ENCODE peak calls at places on chromosomes 2 and 18, in seven cellular contexts. L is prostate gland, R is upper lobe of left lung, P is H1, I is HCT116, O is stomach, V is transverse colon. C is an unnamed sample.
A peak's percentile ranks its signal among the peaks of the same experiment; 100 is the strongest.

GRCh38 chr2:208783184-208783583 is 376.6 kb downstream of the PTH2R start:
- DNase-seq in L (no peak), R (no peak), P (no peak), I (peak; percentile 7), O (no peak), V (peak; percentile 8), C (no peak)

GRCh38 chr2:149329470-149330126 is 789 bp upstream of the LYPD6 start:
- DNase-seq in L (peak; percentile 27), R (peak; percentile 28), P (peak; percentile 81), I (peak; percentile 53), O (peak; percentile 53), V (peak; percentile 59), C (no peak)

GRCh38 chr18:35949903-35950627 is 22.4 kb upstream of the RMP24 start:
- DNase-seq in L (peak; percentile 52), R (peak; percentile 50), P (peak; percentile 86), I (no peak), O (peak; percentile 55), V (peak; percentile 42), C (peak; percentile 40)

GRCh38 chr2:1617425-1618021 is 126.8 kb downstream of the PXDN start:
- DNase-seq in L (no peak), R (no peak), P (no peak), I (no peak), O (no peak), V (no peak), C (no peak)

GRCh38 chr2:26541401-26542193 is 63.7 kb upstream of the OTOF start:
- DNase-seq in L (no peak), R (no peak), P (no peak), I (no peak), O (no peak), V (no peak), C (no peak)

GRCh38 chr2:208006833-208007232 is 18.5 kb downstream of the PLEKHM3 start:
- DNase-seq in L (no peak), R (no peak), P (no peak), I (no peak), O (no peak), V (no peak), C (no peak)

GRCh38 chr2:187497858-187498463 is 49.9 kb upstream of the CALCRL start:
- DNase-seq in L (no peak), R (no peak), P (no peak), I (peak; percentile 22), O (no peak), V (no peak), C (no peak)

GRCh38 chr18:5611221-5611620 is 67.4 kb upstream of the EPB41L3 start:
- DNase-seq in L (no peak), R (no peak), P (no peak), I (no peak), O (no peak), V (no peak), C (no peak)

GRCh38 chr18:8730080-8730827 is 24.9 kb downstream of the MTCL1 start:
- DNase-seq in L (peak; percentile 35), R (peak; percentile 63), P (no peak), I (peak; percentile 74), O (peak; percentile 65), V (peak; percentile 59), C (no peak)

GRCh38 chr2:108444941-108445840 is 3.8 kb upstream of the GCC2 start:
- DNase-seq in L (no peak), R (no peak), P (no peak), I (no peak), O (no peak), V (no peak), C (no peak)

GRCh38 chr2:170842785-170843184 is 26.1 kb downstream of the GAD1 start:
- DNase-seq in L (no peak), R (no peak), P (no peak), I (no peak), O (no peak), V (no peak), C (no peak)

GRCh38 chr18:48184118-48184517 is 225.1 kb downstream of the ZBTB7C start:
- DNase-seq in L (no peak), R (no peak), P (no peak), I (no peak), O (no peak), V (no peak), C (no peak)

GRCh38 chr2:219572237-219573001 is at the start of gene INHA:
- DNase-seq in L (no peak), R (no peak), P (no peak), I (no peak), O (no peak), V (no peak), C (peak; percentile 16)

GRCh38 chr2:119230630-119231185 is 7.1 kb downstream of the STEAP3 start:
- DNase-seq in L (no peak), R (no peak), P (no peak), I (no peak), O (no peak), V (no peak), C (no peak)

GRCh38 chr2:10359246-10359645 is 56.5 kb downstream of the HPCAL1 start:
- DNase-seq in L (no peak), R (no peak), P (no peak), I (no peak), O (no peak), V (no peak), C (no peak)

GRCh38 chr2:121335294-121336290 is 50.6 kb upstream of the TFCP2L1 start:
- DNase-seq in L (no peak), R (peak; percentile 54), P (peak; percentile 59), I (no peak), O (peak; percentile 24), V (peak; percentile 29), C (no peak)

GRCh38 chr2:42693013-42693575 is 70.8 kb downstream of the OXER1 start:
- DNase-seq in L (no peak), R (peak; percentile 87), P (no peak), I (no peak), O (no peak), V (no peak), C (no peak)

GRCh38 chr18:48060346-48060745 is 129.9 kb upstream of the SMAD2 start:
- DNase-seq in L (no peak), R (no peak), P (no peak), I (no peak), O (no peak), V (no peak), C (no peak)

GRCh38 chr2:63786506-63786905 is 55.2 kb upstream of the UGP2 start:
- DNase-seq in L (no peak), R (no peak), P (no peak), I (no peak), O (no peak), V (no peak), C (no peak)

GRCh38 chr2:16713011-16713423 is 47.4 kb upstream of the CYRIA start:
- DNase-seq in L (no peak), R (no peak), P (no peak), I (no peak), O (no peak), V (no peak), C (no peak)

GRCh38 chr2:73078457-73079411 is 7.2 kb upstream of the SFXN5 start:
- DNase-seq in L (no peak), R (no peak), P (no peak), I (no peak), O (no peak), V (no peak), C (no peak)

GRCh38 chr2:156896294-156896693 is 361.2 kb upstream of the GALNT5 start:
- DNase-seq in L (no peak), R (no peak), P (no peak), I (no peak), O (no peak), V (no peak), C (no peak)

GRCh38 chr18:6207119-6207518 is 207.6 kb downstream of the L3MBTL4 start:
- DNase-seq in L (peak; percentile 84), R (peak; percentile 81), P (no peak), I (no peak), O (peak; percentile 55), V (no peak), C (no peak)

GRCh38 chr2:100902833-100903405 is 83.0 kb downstream of the NPAS2 start:
- DNase-seq in L (no peak), R (no peak), P (no peak), I (peak; percentile 85), O (no peak), V (no peak), C (no peak)

GRCh38 chr2:64873472-64873924 is 115.7 kb upstream of the SLC1A4 start:
- DNase-seq in L (peak; percentile 65), R (peak; percentile 83), P (peak; percentile 99), I (peak; percentile 51), O (peak; percentile 87), V (peak; percentile 84), C (peak; percentile 61)
- TF ChIP-seq POLR2AphosphoS5 in L (peak; percentile 26), R (no peak), P (no peak), I (no peak), O (no peak), V (no peak), C (no peak)

GRCh38 chr18:39946623-39947061 is 2008.4 kb upstream of the PIK3C3 start:
- DNase-seq in L (peak; percentile 8), R (peak; percentile 22), P (no peak), I (peak; percentile 51), O (no peak), V (no peak), C (no peak)
- TF ChIP-seq POLR2AphosphoS5 in L (peak; percentile 21), R (no peak), P (no peak), I (no peak), O (no peak), V (peak; percentile 8), C (no peak)

GRCh38 chr18:21218862-21219261 is 23.2 kb upstream of the GREB1L start:
- DNase-seq in L (no peak), R (no peak), P (peak; percentile 39), I (no peak), O (no peak), V (no peak), C (no peak)

GRCh38 chr18:21210278-21210677 is 31.8 kb upstream of the GREB1L start:
- DNase-seq in L (no peak), R (no peak), P (no peak), I (no peak), O (no peak), V (no peak), C (no peak)

GRCh38 chr18:21215480-21215879 is 26.6 kb upstream of the GREB1L start:
- DNase-seq in L (no peak), R (no peak), P (peak; percentile 6), I (no peak), O (no peak), V (no peak), C (no peak)
- TF ChIP-seq POLR2AphosphoS5 in L (no peak), R (no peak), P (no peak), I (no peak), O (no peak), V (no peak), C (no peak)

GRCh38 chr2:11827547-11827946 is 81.1 kb downstream of the LPIN1 start:
- DNase-seq in L (no peak), R (no peak), P (no peak), I (no peak), O (no peak), V (no peak), C (no peak)

GRCh38 chr2:11829947-11830707 is 83.7 kb downstream of the LPIN1 start:
- DNase-seq in L (peak; percentile 79), R (peak; percentile 79), P (peak; percentile 78), I (peak; percentile 90), O (peak; percentile 64), V (peak; percentile 50), C (peak; percentile 45)

GRCh38 chr2:11830708-11831301 is 84.4 kb downstream of the LPIN1 start:
- DNase-seq in L (no peak), R (no peak), P (no peak), I (no peak), O (no peak), V (no peak), C (no peak)

GRCh38 chr2:11828933-11829323 is 82.5 kb downstream of the LPIN1 start:
- DNase-seq in L (no peak), R (no peak), P (no peak), I (no peak), O (no peak), V (no peak), C (no peak)

GRCh38 chr2:11829324-11829946 is 83.0 kb downstream of the LPIN1 start:
- DNase-seq in L (peak; percentile 60), R (peak; percentile 70), P (peak; percentile 65), I (peak; percentile 41), O (peak; percentile 63), V (peak; percentile 49), C (peak; percentile 29)
- TF ChIP-seq POLR2AphosphoS5 in L (no peak), R (no peak), P (no peak), I (no peak), O (no peak), V (no peak), C (no peak)

C was measured in GM12892.